ENCODE peak calls at places on chromosomes 16 and 17, in four cellular contexts. One of them, this sample, is unnamed.

GRCh38 chr17:27367121-27367981 is 73.4 kb downstream of the WSB1 start:
- DNase-seq in stimulated activated effector memory CD8-positive, alpha-beta T cell treated with anti-CD3 and anti-CD28 coated beads, Interleukin-12 subunit alpha, Interleukin-12 subunit beta, amount 100 ng/mL, for 72 hours: no peak
- DNase-seq in hypothalamus: no peak
- DNase-seq in stimulated activated CD4-positive, alpha-beta T cell treated with anti-CD3 and anti-CD28 coated beads, Interleukin-1b, Interleukin-23, amount 100 ng/mL, for 24 hours: no peak
- DNase-seq in this sample: no peak

GRCh38 chr17:19296786-19297778 is 59.9 kb downstream of the EPN2 start:
- DNase-seq in stimulated activated CD4-positive, alpha-beta T cell treated with anti-CD3 and anti-CD28 coated beads, Interleukin-1b, Interleukin-23, amount 100 ng/mL, for 24 hours: no peak
- DNase-seq in hypothalamus: no peak
- DNase-seq in stimulated activated effector memory CD8-positive, alpha-beta T cell treated with anti-CD3 and anti-CD28 coated beads, Interleukin-12 subunit alpha, Interleukin-12 subunit beta, amount 100 ng/mL, for 72 hours: no peak
- DNase-seq in this sample: no peak

GRCh38 chr16:87856796-87857228 is 12.5 kb downstream of the SLC7A5 start:
- DNase-seq in hypothalamus: no peak
- DNase-seq in stimulated activated effector memory CD8-positive, alpha-beta T cell treated with anti-CD3 and anti-CD28 coated beads, Interleukin-12 subunit alpha, Interleukin-12 subunit beta, amount 100 ng/mL, for 72 hours: no peak
- DNase-seq in stimulated activated CD4-positive, alpha-beta T cell treated with anti-CD3 and anti-CD28 coated beads, Interleukin-1b, Interleukin-23, amount 100 ng/mL, for 24 hours: no peak
- DNase-seq in this sample: no peak

GRCh38 chr16:86988920-86989715 is 328.1 kb downstream of the C16orf95 start:
- DNase-seq in stimulated activated CD4-positive, alpha-beta T cell treated with anti-CD3 and anti-CD28 coated beads, Interleukin-1b, Interleukin-23, amount 100 ng/mL, for 24 hours: no peak
- DNase-seq in hypothalamus: no peak
- DNase-seq in stimulated activated effector memory CD8-positive, alpha-beta T cell treated with anti-CD3 and anti-CD28 coated beads, Interleukin-12 subunit alpha, Interleukin-12 subunit beta, amount 100 ng/mL, for 72 hours: no peak
- DNase-seq in this sample: no peak

GRCh38 chr16:74605746-74606520 is 981 bp downstream of the GLG1 start:
- DNase-seq in hypothalamus: no peak
- DNase-seq in stimulated activated effector memory CD8-positive, alpha-beta T cell treated with anti-CD3 and anti-CD28 coated beads, Interleukin-12 subunit alpha, Interleukin-12 subunit beta, amount 100 ng/mL, for 72 hours: no peak
- DNase-seq in stimulated activated CD4-positive, alpha-beta T cell treated with anti-CD3 and anti-CD28 coated beads, Interleukin-1b, Interleukin-23, amount 100 ng/mL, for 24 hours: no peak
- DNase-seq in this sample: no peak

GRCh38 chr16:50762241-50762640 is 20.4 kb downstream of the CYLD start:
- DNase-seq in stimulated activated CD4-positive, alpha-beta T cell treated with anti-CD3 and anti-CD28 coated beads, Interleukin-1b, Interleukin-23, amount 100 ng/mL, for 24 hours: no peak
- DNase-seq in hypothalamus: no peak
- DNase-seq in stimulated activated effector memory CD8-positive, alpha-beta T cell treated with anti-CD3 and anti-CD28 coated beads, Interleukin-12 subunit alpha, Interleukin-12 subunit beta, amount 100 ng/mL, for 72 hours: no peak
- DNase-seq in this sample: no peak

GRCh38 chr17:14302421-14303099 is 1.7 kb downstream of the HS3ST3B1 start:
- DNase-seq in hypothalamus: no peak
- DNase-seq in stimulated activated effector memory CD8-positive, alpha-beta T cell treated with anti-CD3 and anti-CD28 coated beads, Interleukin-12 subunit alpha, Interleukin-12 subunit beta, amount 100 ng/mL, for 72 hours: peak
- DNase-seq in stimulated activated CD4-positive, alpha-beta T cell treated with anti-CD3 and anti-CD28 coated beads, Interleukin-1b, Interleukin-23, amount 100 ng/mL, for 24 hours: peak
- DNase-seq in this sample: peak

GRCh38 chr17:3955373-3955978 is 8.8 kb downstream of the ATP2A3 start:
- DNase-seq in stimulated activated CD4-positive, alpha-beta T cell treated with anti-CD3 and anti-CD28 coated beads, Interleukin-1b, Interleukin-23, amount 100 ng/mL, for 24 hours: no peak
- DNase-seq in stimulated activated effector memory CD8-positive, alpha-beta T cell treated with anti-CD3 and anti-CD28 coated beads, Interleukin-12 subunit alpha, Interleukin-12 subunit beta, amount 100 ng/mL, for 72 hours: no peak
- DNase-seq in hypothalamus: no peak
- DNase-seq in this sample: no peak

GRCh38 chr17:74531231-74531761 is at the start of gene CD300LB:
- DNase-seq in hypothalamus: no peak
- DNase-seq in stimulated activated CD4-positive, alpha-beta T cell treated with anti-CD3 and anti-CD28 coated beads, Interleukin-1b, Interleukin-23, amount 100 ng/mL, for 24 hours: no peak
- DNase-seq in stimulated activated effector memory CD8-positive, alpha-beta T cell treated with anti-CD3 and anti-CD28 coated beads, Interleukin-12 subunit alpha, Interleukin-12 subunit beta, amount 100 ng/mL, for 72 hours: no peak
- DNase-seq in this sample: peak

GRCh38 chr17:323181-323580 is 29.4 kb downstream of the RPH3AL start:
- DNase-seq in stimulated activated CD4-positive, alpha-beta T cell treated with anti-CD3 and anti-CD28 coated beads, Interleukin-1b, Interleukin-23, amount 100 ng/mL, for 24 hours: no peak
- DNase-seq in stimulated activated effector memory CD8-positive, alpha-beta T cell treated with anti-CD3 and anti-CD28 coated beads, Interleukin-12 subunit alpha, Interleukin-12 subunit beta, amount 100 ng/mL, for 72 hours: no peak
- DNase-seq in hypothalamus: no peak
- DNase-seq in this sample: no peak

GRCh38 chr16:55668337-55669281 is 12.8 kb downstream of the SLC6A2 start:
- DNase-seq in stimulated activated effector memory CD8-positive, alpha-beta T cell treated with anti-CD3 and anti-CD28 coated beads, Interleukin-12 subunit alpha, Interleukin-12 subunit beta, amount 100 ng/mL, for 72 hours: no peak
- DNase-seq in hypothalamus: no peak
- DNase-seq in stimulated activated CD4-positive, alpha-beta T cell treated with anti-CD3 and anti-CD28 coated beads, Interleukin-1b, Interleukin-23, amount 100 ng/mL, for 24 hours: no peak
- DNase-seq in this sample: no peak

GRCh38 chr16:55480228-55480655 is 1.2 kb downstream of the MMP2 start:
- DNase-seq in stimulated activated CD4-positive, alpha-beta T cell treated with anti-CD3 and anti-CD28 coated beads, Interleukin-1b, Interleukin-23, amount 100 ng/mL, for 24 hours: no peak
- DNase-seq in hypothalamus: peak
- DNase-seq in stimulated activated effector memory CD8-positive, alpha-beta T cell treated with anti-CD3 and anti-CD28 coated beads, Interleukin-12 subunit alpha, Interleukin-12 subunit beta, amount 100 ng/mL, for 72 hours: no peak
- DNase-seq in this sample: peak

GRCh38 chr16:87784812-87785211 is 19.0 kb upstream of the KLHDC4 start:
- DNase-seq in stimulated activated CD4-positive, alpha-beta T cell treated with anti-CD3 and anti-CD28 coated beads, Interleukin-1b, Interleukin-23, amount 100 ng/mL, for 24 hours: no peak
- DNase-seq in hypothalamus: no peak
- DNase-seq in stimulated activated effector memory CD8-positive, alpha-beta T cell treated with anti-CD3 and anti-CD28 coated beads, Interleukin-12 subunit alpha, Interleukin-12 subunit beta, amount 100 ng/mL, for 72 hours: no peak
- DNase-seq in this sample: no peak

GRCh38 chr16:84583995-84584394 is 33.9 kb downstream of the COTL1 start:
- DNase-seq in stimulated activated CD4-positive, alpha-beta T cell treated with anti-CD3 and anti-CD28 coated beads, Interleukin-1b, Interleukin-23, amount 100 ng/mL, for 24 hours: no peak
- DNase-seq in hypothalamus: peak
- DNase-seq in stimulated activated effector memory CD8-positive, alpha-beta T cell treated with anti-CD3 and anti-CD28 coated beads, Interleukin-12 subunit alpha, Interleukin-12 subunit beta, amount 100 ng/mL, for 72 hours: no peak
- DNase-seq in this sample: no peak

GRCh38 chr17:7613769-7614421 is 802 bp downstream of the FXR2 start:
- DNase-seq in stimulated activated effector memory CD8-positive, alpha-beta T cell treated with anti-CD3 and anti-CD28 coated beads, Interleukin-12 subunit alpha, Interleukin-12 subunit beta, amount 100 ng/mL, for 72 hours: no peak
- DNase-seq in hypothalamus: no peak
- DNase-seq in stimulated activated CD4-positive, alpha-beta T cell treated with anti-CD3 and anti-CD28 coated beads, Interleukin-1b, Interleukin-23, amount 100 ng/mL, for 24 hours: no peak
- DNase-seq in this sample: no peak

GRCh38 chr17:41579484-41580243 is 7.0 kb downstream of the KRT14 start:
- DNase-seq in hypothalamus: no peak
- DNase-seq in stimulated activated CD4-positive, alpha-beta T cell treated with anti-CD3 and anti-CD28 coated beads, Interleukin-1b, Interleukin-23, amount 100 ng/mL, for 24 hours: peak
- DNase-seq in stimulated activated effector memory CD8-positive, alpha-beta T cell treated with anti-CD3 and anti-CD28 coated beads, Interleukin-12 subunit alpha, Interleukin-12 subunit beta, amount 100 ng/mL, for 72 hours: peak
- DNase-seq in this sample: peak

GRCh38 chr17:78979780-78980623 is at the start of gene LGALS3BP:
- DNase-seq in stimulated activated effector memory CD8-positive, alpha-beta T cell treated with anti-CD3 and anti-CD28 coated beads, Interleukin-12 subunit alpha, Interleukin-12 subunit beta, amount 100 ng/mL, for 72 hours: no peak
- DNase-seq in hypothalamus: peak
- DNase-seq in stimulated activated CD4-positive, alpha-beta T cell treated with anti-CD3 and anti-CD28 coated beads, Interleukin-1b, Interleukin-23, amount 100 ng/mL, for 24 hours: peak
- DNase-seq in this sample: peak

GRCh38 chr16:27597361-27597760 is 47.4 kb downstream of the KATNIP start:
- DNase-seq in stimulated activated effector memory CD8-positive, alpha-beta T cell treated with anti-CD3 and anti-CD28 coated beads, Interleukin-12 subunit alpha, Interleukin-12 subunit beta, amount 100 ng/mL, for 72 hours: no peak
- DNase-seq in stimulated activated CD4-positive, alpha-beta T cell treated with anti-CD3 and anti-CD28 coated beads, Interleukin-1b, Interleukin-23, amount 100 ng/mL, for 24 hours: no peak
- DNase-seq in hypothalamus: no peak
- DNase-seq in this sample: no peak

GRCh38 chr17:38751144-38751802 is 1.3 kb upstream of the PSMB3 start:
- DNase-seq in hypothalamus: no peak
- DNase-seq in stimulated activated CD4-positive, alpha-beta T cell treated with anti-CD3 and anti-CD28 coated beads, Interleukin-1b, Interleukin-23, amount 100 ng/mL, for 24 hours: no peak
- DNase-seq in stimulated activated effector memory CD8-positive, alpha-beta T cell treated with anti-CD3 and anti-CD28 coated beads, Interleukin-12 subunit alpha, Interleukin-12 subunit beta, amount 100 ng/mL, for 72 hours: no peak
- DNase-seq in this sample: no peak

GRCh38 chr17:49545811-49546545 is 29.7 kb upstream of the NXPH3 start:
- DNase-seq in stimulated activated CD4-positive, alpha-beta T cell treated with anti-CD3 and anti-CD28 coated beads, Interleukin-1b, Interleukin-23, amount 100 ng/mL, for 24 hours: no peak
- DNase-seq in stimulated activated effector memory CD8-positive, alpha-beta T cell treated with anti-CD3 and anti-CD28 coated beads, Interleukin-12 subunit alpha, Interleukin-12 subunit beta, amount 100 ng/mL, for 72 hours: no peak
- DNase-seq in hypothalamus: no peak
- DNase-seq in this sample: no peak

GRCh38 chr16:12793120-12793889 is 10.4 kb downstream of the CPPED1 start:
- DNase-seq in hypothalamus: no peak
- DNase-seq in stimulated activated effector memory CD8-positive, alpha-beta T cell treated with anti-CD3 and anti-CD28 coated beads, Interleukin-12 subunit alpha, Interleukin-12 subunit beta, amount 100 ng/mL, for 72 hours: no peak
- DNase-seq in stimulated activated CD4-positive, alpha-beta T cell treated with anti-CD3 and anti-CD28 coated beads, Interleukin-1b, Interleukin-23, amount 100 ng/mL, for 24 hours: no peak
- DNase-seq in this sample: no peak

GRCh38 chr17:47694018-47694817 is at the start of gene TBKBP1:
- DNase-seq in hypothalamus: no peak
- DNase-seq in stimulated activated effector memory CD8-positive, alpha-beta T cell treated with anti-CD3 and anti-CD28 coated beads, Interleukin-12 subunit alpha, Interleukin-12 subunit beta, amount 100 ng/mL, for 72 hours: no peak
- DNase-seq in stimulated activated CD4-positive, alpha-beta T cell treated with anti-CD3 and anti-CD28 coated beads, Interleukin-1b, Interleukin-23, amount 100 ng/mL, for 24 hours: peak
- DNase-seq in this sample: no peak

GRCh38 chr16:28531777-28532744 is 6.7 kb downstream of the NUPR1 start:
- DNase-seq in hypothalamus: no peak
- DNase-seq in stimulated activated effector memory CD8-positive, alpha-beta T cell treated with anti-CD3 and anti-CD28 coated beads, Interleukin-12 subunit alpha, Interleukin-12 subunit beta, amount 100 ng/mL, for 72 hours: no peak
- DNase-seq in stimulated activated CD4-positive, alpha-beta T cell treated with anti-CD3 and anti-CD28 coated beads, Interleukin-1b, Interleukin-23, amount 100 ng/mL, for 24 hours: no peak
- DNase-seq in this sample: peak

GRCh38 chr17:44205962-44206824 is 6.5 kb upstream of the ATXN7L3 start:
- DNase-seq in hypothalamus: no peak
- DNase-seq in stimulated activated CD4-positive, alpha-beta T cell treated with anti-CD3 and anti-CD28 coated beads, Interleukin-1b, Interleukin-23, amount 100 ng/mL, for 24 hours: no peak
- DNase-seq in stimulated activated effector memory CD8-positive, alpha-beta T cell treated with anti-CD3 and anti-CD28 coated beads, Interleukin-12 subunit alpha, Interleukin-12 subunit beta, amount 100 ng/mL, for 72 hours: no peak
- DNase-seq in this sample: no peak

GRCh38 chr17:17063546-17064122 is 21.4 kb downstream of the MPRIP start:
- DNase-seq in stimulated activated effector memory CD8-positive, alpha-beta T cell treated with anti-CD3 and anti-CD28 coated beads, Interleukin-12 subunit alpha, Interleukin-12 subunit beta, amount 100 ng/mL, for 72 hours: no peak
- DNase-seq in stimulated activated CD4-positive, alpha-beta T cell treated with anti-CD3 and anti-CD28 coated beads, Interleukin-1b, Interleukin-23, amount 100 ng/mL, for 24 hours: no peak
- DNase-seq in hypothalamus: peak
- DNase-seq in this sample: peak

GRCh38 chr16:878071-878784 is 77.7 kb upstream of the GNG13 start:
- DNase-seq in hypothalamus: no peak
- DNase-seq in stimulated activated CD4-positive, alpha-beta T cell treated with anti-CD3 and anti-CD28 coated beads, Interleukin-1b, Interleukin-23, amount 100 ng/mL, for 24 hours: no peak
- DNase-seq in stimulated activated effector memory CD8-positive, alpha-beta T cell treated with anti-CD3 and anti-CD28 coated beads, Interleukin-12 subunit alpha, Interleukin-12 subunit beta, amount 100 ng/mL, for 72 hours: no peak
- DNase-seq in this sample: no peak

GRCh38 chr16:48627148-48627547 is 17.2 kb upstream of the N4BP1 start:
- DNase-seq in stimulated activated CD4-positive, alpha-beta T cell treated with anti-CD3 and anti-CD28 coated beads, Interleukin-1b, Interleukin-23, amount 100 ng/mL, for 24 hours: no peak
- DNase-seq in hypothalamus: no peak
- DNase-seq in stimulated activated effector memory CD8-positive, alpha-beta T cell treated with anti-CD3 and anti-CD28 coated beads, Interleukin-12 subunit alpha, Interleukin-12 subunit beta, amount 100 ng/mL, for 72 hours: no peak
- DNase-seq in this sample: no peak

GRCh38 chr17:70183508-70183907 is 14.2 kb downstream of the KCNJ2 start:
- DNase-seq in stimulated activated effector memory CD8-positive, alpha-beta T cell treated with anti-CD3 and anti-CD28 coated beads, Interleukin-12 subunit alpha, Interleukin-12 subunit beta, amount 100 ng/mL, for 72 hours: no peak
- DNase-seq in hypothalamus: no peak
- DNase-seq in stimulated activated CD4-positive, alpha-beta T cell treated with anti-CD3 and anti-CD28 coated beads, Interleukin-1b, Interleukin-23, amount 100 ng/mL, for 24 hours: no peak
- DNase-seq in this sample: no peak

GRCh38 chr16:76532188-76532973 is 255.2 kb downstream of the CNTNAP4 start:
- DNase-seq in stimulated activated effector memory CD8-positive, alpha-beta T cell treated with anti-CD3 and anti-CD28 coated beads, Interleukin-12 subunit alpha, Interleukin-12 subunit beta, amount 100 ng/mL, for 72 hours: no peak
- DNase-seq in hypothalamus: no peak
- DNase-seq in stimulated activated CD4-positive, alpha-beta T cell treated with anti-CD3 and anti-CD28 coated beads, Interleukin-1b, Interleukin-23, amount 100 ng/mL, for 24 hours: no peak
- DNase-seq in this sample: no peak

GRCh38 chr16:77723108-77723514 is 797 bp downstream of the NUDT7 start:
- DNase-seq in stimulated activated CD4-positive, alpha-beta T cell treated with anti-CD3 and anti-CD28 coated beads, Interleukin-1b, Interleukin-23, amount 100 ng/mL, for 24 hours: no peak
- DNase-seq in hypothalamus: no peak
- DNase-seq in stimulated activated effector memory CD8-positive, alpha-beta T cell treated with anti-CD3 and anti-CD28 coated beads, Interleukin-12 subunit alpha, Interleukin-12 subunit beta, amount 100 ng/mL, for 72 hours: no peak
- DNase-seq in this sample: no peak

GRCh38 chr17:15083225-15083624 is 181.9 kb downstream of the PMP22 start:
- DNase-seq in hypothalamus: no peak
- DNase-seq in stimulated activated effector memory CD8-positive, alpha-beta T cell treated with anti-CD3 and anti-CD28 coated beads, Interleukin-12 subunit alpha, Interleukin-12 subunit beta, amount 100 ng/mL, for 72 hours: no peak
- DNase-seq in stimulated activated CD4-positive, alpha-beta T cell treated with anti-CD3 and anti-CD28 coated beads, Interleukin-1b, Interleukin-23, amount 100 ng/mL, for 24 hours: no peak
- DNase-seq in this sample: no peak

GRCh38 chr17:35930211-35931065 is at the start of gene RDM1:
- DNase-seq in stimulated activated CD4-positive, alpha-beta T cell treated with anti-CD3 and anti-CD28 coated beads, Interleukin-1b, Interleukin-23, amount 100 ng/mL, for 24 hours: peak
- DNase-seq in hypothalamus: no peak
- DNase-seq in stimulated activated effector memory CD8-positive, alpha-beta T cell treated with anti-CD3 and anti-CD28 coated beads, Interleukin-12 subunit alpha, Interleukin-12 subunit beta, amount 100 ng/mL, for 72 hours: peak
- DNase-seq in this sample: peak